ENCODE peak calls at places on chromosomes 4 and X, in five cellular contexts. One of them, this sample, is unnamed.

GRCh38 chr4:166293551-166293950 is 420.5 kb downstream of the TLL1 start:
- DNase-seq in fibroblast of lung: peak; percentile 60
- DNase-seq in heart left ventricle: no peak
- DNase-seq in adipocyte: peak; percentile 46
- DNase-seq in neuronal stem cell: no peak
- DNase-seq in this sample: no peak

GRCh38 chrX:45849261-45849660 is 648.6 kb upstream of the DIPK2B start:
- DNase-seq in fibroblast of lung: peak; percentile 91
- DNase-seq in heart left ventricle: no peak
- DNase-seq in adipocyte: peak; percentile 81
- DNase-seq in neuronal stem cell: no peak
- DNase-seq in this sample: no peak

GRCh38 chr4:125368161-125368560 is 53.4 kb downstream of the FAT4 start:
- DNase-seq in fibroblast of lung: peak; percentile 50
- DNase-seq in heart left ventricle: no peak
- DNase-seq in adipocyte: peak; percentile 83
- DNase-seq in neuronal stem cell: no peak
- DNase-seq in this sample: no peak

GRCh38 chr4:87017580-87018061 is 82.8 kb downstream of the AFF1 start:
- DNase-seq in fibroblast of lung: peak; percentile 84
- DNase-seq in heart left ventricle: no peak
- DNase-seq in adipocyte: peak; percentile 63
- DNase-seq in neuronal stem cell: no peak
- DNase-seq in this sample: no peak

GRCh38 chrX:66162331-66162822 is 1.7 kb upstream of the HEPH start:
- DNase-seq in fibroblast of lung: no peak
- DNase-seq in heart left ventricle: no peak
- DNase-seq in adipocyte: no peak
- DNase-seq in neuronal stem cell: no peak
- DNase-seq in this sample: no peak

GRCh38 chrX:46268429-46268828 is 276.8 kb downstream of the ZNF674 start:
- DNase-seq in fibroblast of lung: peak; percentile 79
- DNase-seq in heart left ventricle: no peak
- DNase-seq in adipocyte: peak; percentile 29
- DNase-seq in neuronal stem cell: no peak
- DNase-seq in this sample: no peak

GRCh38 chr4:183348706-183349659 is 26.8 kb upstream of the CLDN24 start:
- DNase-seq in fibroblast of lung: peak; percentile 96
- DNase-seq in heart left ventricle: no peak
- DNase-seq in adipocyte: peak; percentile 78
- DNase-seq in neuronal stem cell: no peak
- DNase-seq in this sample: no peak

GRCh38 chr4:30616943-30617646 is 103.1 kb upstream of the PCDH7 start:
- DNase-seq in fibroblast of lung: peak; percentile 21
- DNase-seq in heart left ventricle: no peak
- DNase-seq in adipocyte: no peak
- DNase-seq in neuronal stem cell: no peak
- DNase-seq in this sample: no peak

GRCh38 chrX:153614818-153615217 is 15.9 kb upstream of the CCNQ start:
- DNase-seq in fibroblast of lung: no peak
- DNase-seq in heart left ventricle: no peak
- DNase-seq in adipocyte: no peak
- DNase-seq in neuronal stem cell: no peak
- DNase-seq in this sample: no peak

GRCh38 chr4:79281577-79282359 is 44.1 kb downstream of the NAA11 start:
- DNase-seq in fibroblast of lung: no peak
- DNase-seq in heart left ventricle: no peak
- DNase-seq in adipocyte: no peak
- DNase-seq in neuronal stem cell: peak; percentile 79
- DNase-seq in this sample: no peak

GRCh38 chr4:3364199-3364598 is 71.4 kb downstream of the RGS12 start:
- DNase-seq in fibroblast of lung: no peak
- DNase-seq in heart left ventricle: peak; percentile 16
- DNase-seq in adipocyte: no peak
- DNase-seq in neuronal stem cell: no peak
- DNase-seq in this sample: no peak

GRCh38 chr4:42352049-42352448 is 45.2 kb upstream of the SHISA3 start:
- DNase-seq in fibroblast of lung: no peak
- DNase-seq in heart left ventricle: no peak
- DNase-seq in adipocyte: no peak
- DNase-seq in neuronal stem cell: no peak
- DNase-seq in this sample: no peak

GRCh38 chr4:106587558-106587957 is 219.0 kb upstream of the GIMD1 start:
- DNase-seq in fibroblast of lung: peak; percentile 87
- DNase-seq in heart left ventricle: no peak
- DNase-seq in adipocyte: peak; percentile 47
- DNase-seq in neuronal stem cell: no peak
- DNase-seq in this sample: no peak

GRCh38 chr4:122921971-122922876 is at the start of gene NUDT6:
- DNase-seq in fibroblast of lung: peak; percentile 66
- DNase-seq in heart left ventricle: peak; percentile 70
- DNase-seq in adipocyte: peak; percentile 82
- DNase-seq in neuronal stem cell: peak; percentile 60
- DNase-seq in this sample: no peak

GRCh38 chrX:9195199-9195880 is 161.4 kb upstream of the FAM9B start:
- DNase-seq in fibroblast of lung: no peak
- DNase-seq in heart left ventricle: no peak
- DNase-seq in adipocyte: no peak
- DNase-seq in neuronal stem cell: no peak
- DNase-seq in this sample: no peak

GRCh38 chrX:31331045-31331444 is 259.2 kb upstream of the FTHL17 start:
- DNase-seq in fibroblast of lung: peak; percentile 51
- DNase-seq in heart left ventricle: no peak
- DNase-seq in adipocyte: no peak
- DNase-seq in neuronal stem cell: no peak
- DNase-seq in this sample: no peak

GRCh38 chr4:87910795-87911194 is 64.7 kb upstream of the SPP1 start:
- DNase-seq in fibroblast of lung: no peak
- DNase-seq in heart left ventricle: no peak
- DNase-seq in adipocyte: no peak
- DNase-seq in neuronal stem cell: no peak
- DNase-seq in this sample: no peak

GRCh38 chr4:108683479-108683878 is 33.1 kb downstream of the OSTC start:
- DNase-seq in fibroblast of lung: peak; percentile 57
- DNase-seq in heart left ventricle: no peak
- DNase-seq in adipocyte: peak; percentile 64
- DNase-seq in neuronal stem cell: no peak
- DNase-seq in this sample: no peak

GRCh38 chr4:6460876-6461275 is 11.5 kb downstream of the PPP2R2C start:
- DNase-seq in fibroblast of lung: no peak
- DNase-seq in heart left ventricle: no peak
- DNase-seq in adipocyte: no peak
- DNase-seq in neuronal stem cell: no peak
- DNase-seq in this sample: no peak

GRCh38 chr4:6453688-6453990 is 18.8 kb downstream of the PPP2R2C start:
- DNase-seq in fibroblast of lung: no peak
- DNase-seq in heart left ventricle: no peak
- DNase-seq in adipocyte: no peak
- DNase-seq in neuronal stem cell: no peak
- DNase-seq in this sample: no peak

GRCh38 chr4:6454112-6454910 is 18.1 kb downstream of the PPP2R2C start:
- DNase-seq in fibroblast of lung: no peak
- DNase-seq in heart left ventricle: no peak
- DNase-seq in adipocyte: no peak
- DNase-seq in neuronal stem cell: no peak
- DNase-seq in this sample: no peak

GRCh38 chr4:6461301-6462165 is 10.9 kb downstream of the PPP2R2C start:
- DNase-seq in fibroblast of lung: no peak
- DNase-seq in heart left ventricle: no peak
- DNase-seq in adipocyte: no peak
- DNase-seq in neuronal stem cell: no peak
- DNase-seq in this sample: no peak

GRCh38 chr4:6458528-6458927 is 13.9 kb downstream of the PPP2R2C start:
- DNase-seq in fibroblast of lung: no peak
- DNase-seq in heart left ventricle: no peak
- DNase-seq in adipocyte: no peak
- DNase-seq in neuronal stem cell: no peak
- DNase-seq in this sample: no peak
- H3K27me3 ChIP-seq in fibroblast of lung: no peaks in the 10 kb centered on the region
- H3K27me3 ChIP-seq in heart left ventricle: no peaks in the 10 kb centered on the region
- H3K27me3 ChIP-seq in adipocyte: peaks cover 15% of the 10 kb centered on the region
- H3K27me3 ChIP-seq in neuronal stem cell: no peaks in the 10 kb centered on the region
- H3K27me3 ChIP-seq in this sample: no peaks in the 10 kb centered on the region

GRCh38 chr4:39235701-39236100 is 53.4 kb downstream of the WDR19 start:
- DNase-seq in fibroblast of lung: peak; percentile 55
- DNase-seq in heart left ventricle: no peak
- DNase-seq in adipocyte: no peak
- DNase-seq in neuronal stem cell: no peak
- DNase-seq in this sample: no peak
- H3K36me3 ChIP-seq in fibroblast of lung: no peaks in the 10 kb centered on the region
- H3K36me3 ChIP-seq in heart left ventricle: peaks cover 65% of the 10 kb centered on the region
- H3K36me3 ChIP-seq in adipocyte: peaks cover 16% of the 10 kb centered on the region
- H3K36me3 ChIP-seq in neuronal stem cell: peaks cover 4% of the 10 kb centered on the region
- H3K36me3 ChIP-seq in this sample: peaks cover 64% of the 10 kb centered on the region

GRCh38 chr4:1862961-1863296 is 7.0 kb upstream of the LETM1 start:
- DNase-seq in fibroblast of lung: no peak
- DNase-seq in heart left ventricle: no peak
- DNase-seq in adipocyte: no peak
- DNase-seq in neuronal stem cell: no peak
- DNase-seq in this sample: no peak
- H3K27me3 ChIP-seq in fibroblast of lung: no peaks in the 10 kb centered on the region
- H3K27me3 ChIP-seq in heart left ventricle: no peaks in the 10 kb centered on the region
- H3K27me3 ChIP-seq in adipocyte: peaks cover 6% of the 10 kb centered on the region
- H3K27me3 ChIP-seq in neuronal stem cell: peaks cover 28% of the 10 kb centered on the region
- H3K27me3 ChIP-seq in this sample: no peaks in the 10 kb centered on the region

GRCh38 chrX:130145123-130145522 is 20.5 kb downstream of the AIFM1 start:
- DNase-seq in fibroblast of lung: no peak
- DNase-seq in heart left ventricle: no peak
- DNase-seq in adipocyte: no peak
- DNase-seq in neuronal stem cell: no peak
- DNase-seq in this sample: no peak

GRCh38 chrX:130136497-130136896 is 26.2 kb upstream of the ELF4 start:
- DNase-seq in fibroblast of lung: no peak
- DNase-seq in heart left ventricle: no peak
- DNase-seq in adipocyte: no peak
- DNase-seq in neuronal stem cell: no peak
- DNase-seq in this sample: no peak

GRCh38 chrX:130144509-130144908 is 21.1 kb downstream of the AIFM1 start:
- DNase-seq in fibroblast of lung: peak; percentile 52
- DNase-seq in heart left ventricle: no peak
- DNase-seq in adipocyte: peak; percentile 33
- DNase-seq in neuronal stem cell: no peak
- DNase-seq in this sample: no peak

GRCh38 chrX:130139474-130140201 is 26.0 kb downstream of the AIFM1 start:
- DNase-seq in fibroblast of lung: peak; percentile 10
- DNase-seq in heart left ventricle: no peak
- DNase-seq in adipocyte: no peak
- DNase-seq in neuronal stem cell: no peak
- DNase-seq in this sample: no peak
- H3K36me3 ChIP-seq in fibroblast of lung: no peaks in the 10 kb centered on the region
- H3K36me3 ChIP-seq in heart left ventricle: peaks cover 84% of the 10 kb centered on the region
- H3K36me3 ChIP-seq in adipocyte: peaks cover 62% of the 10 kb centered on the region
- H3K36me3 ChIP-seq in neuronal stem cell: peaks cover 16% of the 10 kb centered on the region
- H3K36me3 ChIP-seq in this sample: peaks cover 88% of the 10 kb centered on the region

DNA sequence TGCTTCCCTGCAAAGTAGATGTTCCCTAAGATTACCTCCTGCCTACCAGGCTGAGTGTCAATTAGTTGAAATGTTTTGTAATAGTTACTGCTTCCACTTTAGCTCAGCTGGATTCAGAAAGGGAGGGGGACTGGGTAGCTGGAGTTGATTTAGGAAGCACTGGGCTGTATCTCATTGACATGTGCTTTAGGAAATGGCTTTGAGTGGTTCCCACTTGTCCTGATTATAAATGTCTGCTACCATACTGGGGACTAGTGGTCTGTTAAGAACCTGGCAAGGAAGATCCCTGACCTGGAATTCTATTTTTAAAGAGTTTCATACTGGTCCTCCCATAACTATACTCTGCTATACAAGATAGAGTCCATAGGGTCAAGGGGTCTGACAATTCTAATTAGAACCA is 363.9 kb upstream of the PPP1R2C start:
- DNase-seq in fibroblast of lung: no peak
- DNase-seq in heart left ventricle: no peak
- DNase-seq in adipocyte: no peak
- DNase-seq in neuronal stem cell: no peak
- DNase-seq in this sample: no peak
- H3K27me3 ChIP-seq in fibroblast of lung: no peaks in the 10 kb centered on the region
- H3K27me3 ChIP-seq in heart left ventricle: no peaks in the 10 kb centered on the region
- H3K27me3 ChIP-seq in adipocyte: peaks cover under 1% of the 10 kb centered on the region
- H3K27me3 ChIP-seq in neuronal stem cell: no peaks in the 10 kb centered on the region
- H3K27me3 ChIP-seq in this sample: no peaks in the 10 kb centered on the region

GRCh38 chr4:883377-884095 is 48.6 kb downstream of the GAK start:
- DNase-seq in fibroblast of lung: no peak
- DNase-seq in heart left ventricle: no peak
- DNase-seq in adipocyte: no peak
- DNase-seq in neuronal stem cell: no peak
- DNase-seq in this sample: no peak
- H3K36me3 ChIP-seq in fibroblast of lung: peaks cover 40% of the 10 kb centered on the region
- H3K36me3 ChIP-seq in heart left ventricle: peaks cover 58% of the 10 kb centered on the region
- H3K36me3 ChIP-seq in adipocyte: peaks cover 77% of the 10 kb centered on the region
- H3K36me3 ChIP-seq in neuronal stem cell: peaks cover 37% of the 10 kb centered on the region
- H3K36me3 ChIP-seq in this sample: peaks cover 100% of the 10 kb centered on the region

GRCh38 chr4:40190880-40191815 is 5.7 kb upstream of the RHOH start:
- DNase-seq in fibroblast of lung: no peak
- DNase-seq in heart left ventricle: no peak
- DNase-seq in adipocyte: no peak
- DNase-seq in neuronal stem cell: no peak
- DNase-seq in this sample: no peak
- H3K27me3 ChIP-seq in fibroblast of lung: no peaks in the 10 kb centered on the region
- H3K27me3 ChIP-seq in heart left ventricle: no peaks in the 10 kb centered on the region
- H3K27me3 ChIP-seq in adipocyte: no peaks in the 10 kb centered on the region
- H3K27me3 ChIP-seq in neuronal stem cell: no peaks in the 10 kb centered on the region
- H3K27me3 ChIP-seq in this sample: no peaks in the 10 kb centered on the region

DNA sequence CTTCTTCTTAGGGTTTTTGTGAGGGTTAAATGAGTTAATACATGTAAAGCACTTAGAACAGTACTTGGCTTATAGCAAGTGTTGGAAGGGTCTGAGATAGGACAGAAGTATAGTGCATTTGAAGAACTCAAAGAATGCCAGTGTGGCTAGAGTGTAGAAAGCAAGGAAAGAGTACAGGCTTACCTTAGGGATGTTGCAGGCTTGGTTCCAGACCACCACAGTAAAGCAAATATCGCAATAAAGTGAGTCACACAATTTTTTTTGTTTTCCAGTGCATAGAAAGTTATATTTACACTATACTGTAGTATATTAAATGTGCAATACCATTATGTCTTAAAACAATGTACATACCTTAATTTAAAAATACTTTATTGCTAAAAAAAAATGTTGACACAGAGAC is 41.3 kb downstream of the KIF4A start:
- DNase-seq in fibroblast of lung: peak; percentile 23
- DNase-seq in heart left ventricle: no peak
- DNase-seq in adipocyte: no peak
- DNase-seq in neuronal stem cell: no peak
- DNase-seq in this sample: no peak
- H3K36me3 ChIP-seq in fibroblast of lung: no peaks in the 10 kb centered on the region
- H3K36me3 ChIP-seq in heart left ventricle: no peaks in the 10 kb centered on the region
- H3K36me3 ChIP-seq in adipocyte: no peaks in the 10 kb centered on the region
- H3K36me3 ChIP-seq in neuronal stem cell: no peaks in the 10 kb centered on the region
- H3K36me3 ChIP-seq in this sample: no peaks in the 10 kb centered on the region